ENCODE peak calls at places on chromosomes 13 and 19, in ten cellular contexts. I, U, D, Q, V, N, K, L, E and X are unnamed samples.

GRCh38 chr13:112773601-112774447 is 84.0 kb downstream of the ATP11A start:
- DNase-seq in I (no peak), K (no peak), E (no peak), V (no peak), Q (no peak), L (no peak), U (no peak), D (no peak), N (no peak), X (no peak)

GRCh38 chr13:74102691-74103090 is 31.5 kb downstream of the KLF12 start:
- DNase-seq in L (no peak), Q (no peak), U (no peak), I (no peak), D (no peak), E (no peak), V (no peak), K (no peak), N (no peak), X (no peak)

GRCh38 chr19:53019684-53020083 is 6.0 kb downstream of the ERVV-1 start:
- DNase-seq in Q (no peak), L (no peak), V (peak; percentile 3), N (no peak), U (no peak), E (no peak), D (no peak), K (peak; percentile 15), I (peak; percentile 53), X (no peak)

GRCh38 chr13:114151031-114151430 is 18.6 kb upstream of the RASA3 start:
- DNase-seq in E (no peak), L (no peak), U (no peak), K (no peak), I (no peak), Q (no peak), V (no peak), N (no peak), D (no peak), X (no peak)

GRCh38 chr13:76707360-76707759 is 178.8 kb downstream of the KCTD12 start:
- DNase-seq in E (no peak), K (no peak), L (peak; percentile 70), Q (no peak), N (peak; percentile 72), D (no peak), I (no peak), V (no peak), U (no peak), X (peak; percentile 70)

GRCh38 chr19:50696065-50696425 is 23.6 kb downstream of the SHANK1 start:
- DNase-seq in D (no peak), L (no peak), Q (peak; percentile 38), K (no peak), U (no peak), N (no peak), V (no peak), I (no peak), E (no peak), X (no peak)

GRCh38 chr13:65401315-65401714 is 1828.8 kb downstream of the PCDH9 start:
- DNase-seq in Q (no peak), E (no peak), N (no peak), U (no peak), D (no peak), V (no peak), L (no peak), I (no peak), K (no peak), X (no peak)

GRCh38 chr13:68806125-68806524 is 1301.5 kb upstream of the ATXN8OS start:
- DNase-seq in E (no peak), K (no peak), U (no peak), V (no peak), D (no peak), Q (no peak), I (no peak), L (no peak), N (no peak), X (no peak)

GRCh38 chr13:49641810-49642291 is 13.5 kb downstream of the ARL11 start:
- DNase-seq in Q (peak; percentile 61), D (no peak), N (peak; percentile 94), I (peak; percentile 90), K (no peak), U (no peak), V (no peak), E (peak; percentile 51), L (peak; percentile 96), X (peak; percentile 45)

GRCh38 chr19:46180701-46181385 is 32.8 kb downstream of the IGFL2 start:
- DNase-seq in L (peak; percentile 57), U (no peak), D (no peak), Q (no peak), K (no peak), N (peak; percentile 77), V (peak; percentile 15), I (no peak), E (no peak), X (peak; percentile 26)

GRCh38 chr19:28519950-28520861 is 692.7 kb downstream of the UQCRFS1 start:
- DNase-seq in N (peak; percentile 29), K (no peak), V (no peak), I (no peak), D (peak; percentile 37), E (no peak), U (no peak), Q (peak; percentile 86), L (peak; percentile 31), X (no peak)

GRCh38 chr19:5536337-5536894 is 31.3 kb downstream of the TINCR start:
- DNase-seq in D (peak; percentile 70), Q (peak; percentile 62), I (no peak), N (peak; percentile 14), K (peak; percentile 12), U (no peak), V (peak; percentile 51), E (peak; percentile 90), L (peak; percentile 42), X (peak; percentile 25)

GRCh38 chr19:5530701-5531100 is 37.1 kb downstream of the TINCR start:
- DNase-seq in U (no peak), N (no peak), K (no peak), V (no peak), D (no peak), I (no peak), Q (no peak), E (no peak), L (no peak), X (no peak)

GRCh38 chr19:5537870-5538269 is 29.9 kb downstream of the TINCR start:
- DNase-seq in V (no peak), U (no peak), D (no peak), L (no peak), I (no peak), N (no peak), Q (no peak), K (no peak), E (peak; percentile 70), X (no peak)

GRCh38 chr19:5533257-5533656 is 34.5 kb downstream of the TINCR start:
- DNase-seq in L (no peak), I (no peak), V (no peak), Q (no peak), E (no peak), D (no peak), N (no peak), U (no peak), K (no peak), X (no peak)

DNA sequence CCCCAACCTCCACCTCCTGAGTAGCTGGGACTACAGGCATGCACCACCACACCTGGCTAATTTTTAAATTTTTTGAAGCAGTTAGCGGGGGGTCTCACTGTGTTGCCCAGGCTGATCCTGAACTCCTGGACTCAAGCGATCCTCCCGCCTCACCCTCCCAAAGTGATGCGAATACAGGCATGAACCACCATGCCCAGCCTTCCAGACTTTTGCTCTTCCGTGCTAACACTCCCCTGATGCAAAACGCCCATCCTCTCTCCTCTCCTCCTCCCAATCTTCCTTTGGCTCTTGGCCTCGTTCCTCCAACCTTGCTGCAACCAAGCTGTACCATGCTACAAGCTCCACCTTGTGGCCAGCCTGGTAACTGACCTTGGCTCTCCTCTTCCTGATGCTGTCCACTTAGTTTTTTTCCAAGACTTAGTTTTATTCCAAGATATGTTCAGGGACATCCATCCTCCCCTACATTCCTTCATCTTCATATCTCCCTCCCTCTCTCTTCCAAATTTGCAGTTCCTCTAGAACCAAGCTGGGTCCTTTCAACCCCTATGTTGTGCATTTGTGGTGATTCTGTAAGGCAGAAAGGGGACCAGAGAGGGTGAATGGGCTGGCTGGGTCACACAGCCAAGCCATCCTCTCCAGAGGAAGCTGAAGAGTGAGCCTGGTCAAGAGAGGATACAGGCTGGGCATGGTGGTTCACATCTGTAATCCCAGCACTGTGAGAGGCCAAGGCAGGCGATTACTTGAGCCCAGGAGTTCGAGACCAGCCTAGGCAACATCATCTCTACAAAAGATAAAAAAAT is 32.8 kb downstream of the TINCR start:
- DNase-seq in L (peak; percentile 6), V (peak; percentile 77), N (peak; percentile 21), I (peak; percentile 28), D (no peak), K (no peak), U (peak; percentile 37), Q (no peak), E (no peak), X (no peak)
- TF ChIP-seq CTCF in L (peak; percentile 45), V (peak; percentile 94), N (peak; percentile 47), I (peak; percentile 52), D (no peak), K (no peak), U (peak; percentile 29), Q (no peak), E (peak; percentile 30), X (peak; percentile 71)

GRCh38 chr19:47610902-47611301 is 2.0 kb downstream of the BICRA start:
- DNase-seq in E (no peak), Q (no peak), U (no peak), D (peak; percentile 23), V (no peak), N (no peak), I (no peak), K (peak; percentile 16), L (no peak), X (no peak)
- H3K4me3 ChIP-seq in E (peak overlapping the region; percentile 100), Q (peak overlapping the region; percentile 100), U (no peak overlapping the region), D (no peak overlapping the region), V (peak overlapping the region; percentile 84), N (peak overlapping the region; percentile 72), I (no peak overlapping the region), K (peak overlapping the region; percentile 78), L (peak overlapping the region; percentile 74), X (peak overlapping the region; percentile 75)

GRCh38 chr13:25249001-25249543 is 38.2 kb downstream of the MTMR6 start:
- DNase-seq in E (no peak), K (no peak), U (peak; percentile 33), Q (no peak), V (no peak), N (peak; percentile 74), I (peak; percentile 66), D (no peak), L (peak; percentile 37), X (peak; percentile 36)
- TF ChIP-seq CTCF in E (no peak), K (no peak), U (peak; percentile 61), Q (no peak), V (peak; percentile 56), N (peak; percentile 60), I (peak; percentile 51), D (no peak), L (peak; percentile 45), X (peak; percentile 68)

DNA sequence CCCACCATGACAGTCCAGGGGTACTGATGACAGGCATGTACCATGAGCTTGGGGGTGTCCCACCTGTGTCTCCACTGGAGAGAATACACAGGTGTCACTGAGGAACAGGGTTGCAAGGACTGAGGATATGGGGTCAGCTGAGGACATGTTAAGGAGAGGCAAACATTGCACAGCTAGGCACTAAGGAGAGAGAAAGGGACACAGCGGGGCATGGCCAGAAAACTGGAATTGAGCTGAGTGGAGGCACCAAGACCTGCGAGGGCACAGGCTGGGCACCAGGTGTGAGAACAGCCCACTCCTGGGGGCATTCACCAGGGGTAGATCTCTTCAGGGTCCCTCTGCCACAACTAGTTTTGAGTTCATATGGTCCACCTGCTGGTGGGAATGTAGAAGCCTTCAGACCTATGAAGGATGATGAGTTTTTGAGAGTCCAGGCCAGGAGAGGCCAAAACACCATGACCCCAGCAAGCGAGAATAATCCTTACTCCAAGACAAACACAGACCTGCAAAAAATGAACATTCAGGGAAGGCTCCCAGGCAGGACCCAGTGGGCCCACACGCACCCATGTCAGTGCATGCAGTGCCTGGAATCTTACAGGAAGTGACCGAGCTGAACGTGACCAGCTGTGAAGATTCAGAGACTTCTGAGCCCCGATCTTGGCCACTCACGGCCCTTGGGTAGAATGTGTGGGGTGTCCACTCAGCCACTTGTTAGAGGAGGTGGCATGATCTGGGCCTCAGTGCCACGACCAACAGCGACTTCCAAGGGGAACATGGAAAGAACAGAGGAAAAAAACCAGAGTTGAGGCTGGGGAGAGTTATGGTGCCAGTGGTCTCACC is 1.4 kb upstream of the ZNF584 start:
- DNase-seq in V (no peak), E (no peak), N (peak; percentile 28), D (no peak), K (no peak), Q (no peak), L (no peak), U (peak; percentile 36), I (peak; percentile 47), X (no peak)
- H3K4me3 ChIP-seq in V (peak overlapping the region; percentile 93), E (peak overlapping the region; percentile 93), N (peak overlapping the region; percentile 83), D (no peak overlapping the region), K (peak overlapping the region; percentile 93), Q (peak overlapping the region; percentile 86), L (peak overlapping the region; percentile 95), U (peak overlapping the region; percentile 73), I (peak overlapping the region; percentile 69), X (peak overlapping the region; percentile 95)